ENCODE peak calls at places on chromosomes 5 and 9, in eight cellular contexts. Q is DND-41; H is BE2C; B is endodermal cell; T is heart left ventricle; U is brain microvascular endothelial cell; E is CD4-positive, alpha-beta T cell; M is neural crest cell. C is an unnamed sample.

GRCh38 chr9:134597957-134598883 is 43.4 kb upstream of the COL5A1 start:
- DNase-seq in Q (no peak), H (no peak), B (peak), T (no peak), U (no peak), E (no peak), M (no peak), C (no peak)

GRCh38 chr5:19554524-19554923 is 433.5 kb downstream of the CDH18 start:
- DNase-seq in Q (no peak), H (no peak), B (no peak), T (no peak), U (no peak), E (no peak), M (no peak), C (no peak)

GRCh38 chr5:98144710-98145109 is 628.8 kb upstream of the RGMB start:
- DNase-seq in Q (no peak), H (no peak), B (no peak), T (no peak), U (no peak), E (no peak), M (no peak), C (no peak)

GRCh38 chr9:23555849-23556248 is 270.2 kb downstream of the ELAVL2 start:
- DNase-seq in Q (no peak), H (no peak), B (peak), T (no peak), U (no peak), E (no peak), M (no peak), C (no peak)

GRCh38 chr5:141840295-141840812 is 37.9 kb downstream of the PCDH1 start:
- DNase-seq in Q (no peak), H (no peak), B (no peak), T (no peak), U (no peak), E (no peak), M (no peak), C (no peak)

GRCh38 chr9:33782395-33783152 is 12.8 kb upstream of the PRSS3 start:
- DNase-seq in Q (no peak), H (no peak), B (no peak), T (no peak), U (no peak), E (no peak), M (no peak), C (no peak)

GRCh38 chr9:99000480-99001395 is 57.0 kb downstream of the COL15A1 start:
- DNase-seq in Q (peak), H (peak), B (peak), T (no peak), U (peak), E (peak), M (peak), C (peak)

GRCh38 chr9:95570150-95570549 is 53.4 kb upstream of the PTCH1 start:
- DNase-seq in Q (no peak), H (no peak), B (peak), T (no peak), U (peak), E (no peak), M (no peak), C (peak)

GRCh38 chr9:126386088-126386487 is 59.5 kb downstream of the MVB12B start:
- DNase-seq in Q (no peak), H (peak), B (no peak), T (no peak), U (no peak), E (no peak), M (no peak), C (no peak)
- TF ChIP-seq CTCF in Q (peak), H (peak), B (peak), T (no peak), U (peak), E (no peak), M (peak), C (peak)

GRCh38 chr9:131645078-131645776 is 94.6 kb downstream of the RAPGEF1 start:
- DNase-seq in Q (no peak), H (no peak), B (no peak), T (no peak), U (no peak), E (no peak), M (no peak), C (peak)

GRCh38 chr9:131640438-131641181 is 95.3 kb downstream of the PRRT1B start:
- DNase-seq in Q (no peak), H (no peak), B (no peak), T (no peak), U (peak), E (no peak), M (no peak), C (no peak)

GRCh38 chr9:131639771-131640437 is 94.6 kb downstream of the PRRT1B start:
- DNase-seq in Q (no peak), H (no peak), B (no peak), T (no peak), U (no peak), E (no peak), M (no peak), C (no peak)

GRCh38 chr9:131642496-131643083 is 97.3 kb downstream of the PRRT1B start:
- DNase-seq in Q (no peak), H (no peak), B (no peak), T (no peak), U (no peak), E (no peak), M (no peak), C (no peak)

DNA sequence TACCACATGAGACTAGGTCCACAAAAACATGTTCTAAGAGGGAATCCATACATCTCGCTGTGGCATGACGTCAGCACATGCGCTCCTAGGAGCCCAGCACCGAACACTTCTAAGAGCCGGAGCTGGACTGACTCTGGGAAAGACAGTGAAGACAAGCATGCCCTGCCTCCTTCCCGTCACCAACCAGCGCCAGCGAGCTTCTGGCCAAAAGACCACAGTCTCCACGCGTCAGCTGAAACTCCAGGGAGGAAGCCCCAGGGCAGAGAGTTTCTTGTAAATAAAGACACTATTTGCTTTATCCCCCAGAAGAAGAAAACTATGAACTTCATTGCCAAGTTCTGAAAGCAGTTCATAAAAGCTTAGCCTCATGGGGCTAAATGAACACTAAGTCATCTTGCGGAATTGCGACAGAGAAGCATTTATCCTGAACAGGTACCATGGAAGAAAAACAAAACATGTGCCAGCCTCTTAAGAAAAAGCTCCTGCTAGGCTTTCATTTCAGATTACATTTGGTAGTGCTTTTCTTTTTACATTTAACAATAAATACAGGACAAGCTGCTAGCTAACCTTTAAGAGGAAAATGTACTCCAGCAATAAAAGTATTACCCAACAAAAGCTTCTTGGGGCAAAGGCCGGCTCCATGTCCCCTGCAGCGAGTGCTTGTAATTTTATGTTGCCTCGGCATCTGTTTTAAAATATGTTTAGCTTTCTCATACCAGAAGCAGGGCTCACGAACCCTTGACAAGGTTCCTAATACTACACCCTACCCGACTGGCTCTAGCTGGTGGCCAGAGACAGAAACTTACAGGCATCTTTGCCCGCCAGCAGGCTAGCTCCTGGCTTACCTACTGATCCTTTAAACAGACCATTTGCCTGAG is 96.5 kb downstream of the PRRT1B start:
- DNase-seq in Q (no peak), H (no peak), B (no peak), T (no peak), U (peak), E (no peak), M (no peak), C (peak)
- TF ChIP-seq CTCF in Q (no peak), H (no peak), B (peak), T (no peak), U (peak), E (no peak), M (no peak), C (peak)

GRCh38 chr5:54090495-54091084 is 219.8 kb downstream of the ARL15 start:
- DNase-seq in Q (no peak), H (no peak), B (no peak), T (no peak), U (peak), E (no peak), M (no peak), C (peak)
- TF ChIP-seq CTCF in Q (peak), H (no peak), B (peak), T (peak), U (peak), E (no peak), M (peak), C (peak)

DNA sequence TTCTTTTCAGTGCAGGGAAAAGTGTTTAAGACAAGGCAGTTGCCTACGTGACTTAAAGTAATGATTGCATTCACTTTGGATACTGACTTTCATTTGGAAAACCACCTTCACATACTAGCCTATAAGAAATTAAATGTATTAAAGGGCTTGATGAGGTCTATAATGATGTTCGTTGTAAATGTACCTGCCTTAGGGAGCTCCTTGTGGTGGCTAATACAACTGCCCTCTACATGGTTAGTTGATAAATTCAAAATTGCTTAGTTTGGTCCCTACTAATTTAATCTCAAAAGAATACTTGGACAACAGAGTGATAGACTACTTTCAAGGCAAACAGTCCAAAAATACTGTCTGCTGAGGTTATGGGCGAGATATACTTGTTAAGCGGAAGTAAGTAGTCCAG is 3.8 kb downstream of the VLDLR start:
- DNase-seq in Q (no peak), H (no peak), B (no peak), T (no peak), U (no peak), E (no peak), M (no peak), C (no peak)
- TF ChIP-seq CTCF in Q (no peak), H (peak), B (peak), T (peak), U (peak), E (no peak), M (peak), C (peak)

GRCh38 chr5:25862276-25862675 is 1176.1 kb downstream of the CDH9 start:
- DNase-seq in Q (no peak), H (peak), B (peak), T (no peak), U (no peak), E (no peak), M (no peak), C (no peak)
- TF ChIP-seq CTCF in Q (no peak), H (peak), B (peak), T (no peak), U (no peak), E (no peak), M (no peak), C (no peak)

C was measured in HFFc6.